ENCODE peak calls at places on chromosomes 6 and 20, in four cellular contexts. F is T follicular helper cell, V is memory B cell, N is KBM-7. J is an unnamed sample.

GRCh38 chr20:33281550-33282146 is 1.4 kb upstream of the BPIFB1 start:
- DNase-seq in F (no peak), V (no peak), N (no peak), J (no peak)

GRCh38 chr6:27280540-27281000 is 31.5 kb downstream of the POM121L2 start:
- DNase-seq in F (no peak), V (no peak), N (no peak), J (no peak)

GRCh38 chr6:36979343-36979742 is 6.7 kb downstream of the MTCH1 start:
- DNase-seq in F (no peak), V (no peak), N (no peak), J (no peak)

GRCh38 chr6:146095481-146095880 is 66.6 kb downstream of the GRM1 start:
- DNase-seq in F (no peak), V (no peak), N (no peak), J (no peak)

GRCh38 chr6:125074120-125074519 is 79.5 kb upstream of the TPD52L1 start:
- DNase-seq in F (no peak), V (no peak), N (no peak), J (no peak)

GRCh38 chr6:167733740-167734661 is 92.7 kb upstream of the AFDN start:
- DNase-seq in F (no peak), V (no peak), N (no peak), J (peak)

GRCh38 chr20:1761116-1761515 is 103.5 kb upstream of the SIRPG start:
- DNase-seq in F (no peak), V (no peak), N (no peak), J (no peak)

GRCh38 chr6:72642435-72642834 is 20.6 kb downstream of the KCNQ5 start:
- DNase-seq in F (no peak), V (no peak), N (peak), J (no peak)

GRCh38 chr6:159941286-159942113 is 27.4 kb upstream of the IGF2R start:
- DNase-seq in F (peak), V (no peak), N (peak), J (no peak)

GRCh38 chr6:157982580-157983438 is 1.1 kb downstream of the SYNJ2 start:
- DNase-seq in F (no peak), V (no peak), N (no peak), J (no peak)

GRCh38 chr6:52515219-52515960 is 61.5 kb downstream of the TRAM2 start:
- DNase-seq in F (no peak), V (no peak), N (no peak), J (no peak)

GRCh38 chr6:94498099-94498498 is 1078.7 kb upstream of the EPHA7 start:
- DNase-seq in F (no peak), V (no peak), N (no peak), J (no peak)

GRCh38 chr20:6122873-6123649 is at the start of gene FERMT1:
- DNase-seq in F (no peak), V (no peak), N (peak), J (peak)

GRCh38 chr20:53752971-53753879 is 159.6 kb upstream of the ZNF217 start:
- DNase-seq in F (no peak), V (no peak), N (no peak), J (no peak)

GRCh38 chr6:82248233-82248735 is 740 bp upstream of the IBTK start:
- DNase-seq in F (no peak), V (no peak), N (no peak), J (no peak)

GRCh38 chr20:24773751-24774201 is 175.3 kb upstream of the CST7 start:
- DNase-seq in F (no peak), V (no peak), N (no peak), J (peak)